ENCODE peak calls at places on chromosome 13, in four cellular contexts. F is HepG2, U is osteoblast, Z is endodermal cell. G is an unnamed sample.

GRCh38 chr13:88303605-88304004 is 632.4 kb downstream of the SLITRK5 start:
- DNase-seq in Z (no peak), F (no peak), U (peak; percentile 41), G (no peak)

GRCh38 chr13:112931028-112931934 is 37.7 kb upstream of the MCF2L start:
- DNase-seq in Z (peak; percentile 84), U (peak; percentile 97), F (peak; percentile 59), G (peak; percentile 63)

GRCh38 chr13:79404985-79405384 is 1.1 kb downstream of the RBM26 start:
- DNase-seq in Z (no peak), F (no peak), U (no peak), G (no peak)

GRCh38 chr13:93029536-93029935 is 197.1 kb upstream of the GPC6 start:
- DNase-seq in Z (no peak), F (no peak), U (peak; percentile 29), G (no peak)

GRCh38 chr13:87677334-87678234 is 6.4 kb downstream of the SLITRK5 start:
- DNase-seq in U (peak; percentile 48), Z (peak; percentile 85), F (peak; percentile 1), G (peak; percentile 22)

GRCh38 chr13:70484931-70485330 is 376.7 kb upstream of the KLHL1 start:
- DNase-seq in F (no peak), U (no peak), Z (no peak), G (no peak)

GRCh38 chr13:70310720-70311119 is 202.5 kb upstream of the KLHL1 start:
- DNase-seq in Z (peak; percentile 66), U (no peak), F (peak; percentile 58), G (no peak)

GRCh38 chr13:32432856-32433255 is 4.9 kb upstream of the N4BP2L1 start:
- DNase-seq in F (peak; percentile 49), U (no peak), Z (no peak), G (no peak)

GRCh38 chr13:20833900-20834679 is 60.3 kb upstream of the EEF1AKMT1 start:
- DNase-seq in F (no peak), U (no peak), Z (no peak), G (no peak)

GRCh38 chr13:23960566-23961156 is 63.4 kb upstream of the C1QTNF9B start:
- DNase-seq in U (no peak), F (peak; percentile 30), Z (peak; percentile 65), G (peak; percentile 71)

GRCh38 chr13:101930331-101930730 is 471.5 kb downstream of the FGF14 start:
- DNase-seq in Z (no peak), U (no peak), F (no peak), G (no peak)

GRCh38 chr13:47480121-47480520 is 521.0 kb downstream of the SUCLA2 start:
- DNase-seq in Z (no peak), U (no peak), F (no peak), G (no peak)

GRCh38 chr13:40190656-40191100 is 475.8 kb downstream of the FOXO1 start:
- DNase-seq in U (peak; percentile 91), Z (no peak), F (peak; percentile 6), G (peak; percentile 37)

GRCh38 chr13:24670927-24671326 is 9.3 kb upstream of the ATP12A start:
- DNase-seq in F (no peak), Z (peak; percentile 87), U (no peak), G (peak; percentile 59)

GRCh38 chr13:113651511-113652403 is 6.2 kb downstream of the ATP4B start:
- DNase-seq in U (peak; percentile 66), Z (peak; percentile 41), F (no peak), G (peak; percentile 40)

GRCh38 chr13:101523732-101524131 is 71.3 kb downstream of the ITGBL1 start:
- DNase-seq in U (peak; percentile 42), Z (no peak), F (no peak), G (no peak)

GRCh38 chr13:89748716-89749115 is 1598.8 kb upstream of the MIR17HG start:
- DNase-seq in Z (no peak), U (no peak), F (no peak), G (no peak)

GRCh38 chr13:83450586-83450985 is 431.7 kb downstream of the SLITRK1 start:
- DNase-seq in F (no peak), Z (no peak), U (no peak), G (no peak)

GRCh38 chr13:84405286-84405685 is 523.0 kb upstream of the SLITRK1 start:
- DNase-seq in F (no peak), Z (no peak), U (no peak), G (no peak)

GRCh38 chr13:48078251-48078656 is 16.6 kb downstream of the MED4 start:
- DNase-seq in Z (peak; percentile 51), F (peak; percentile 42), U (no peak), G (no peak)

GRCh38 chr13:45047394-45048328 is 58.3 kb downstream of the GPALPP1 start:
- DNase-seq in F (peak; percentile 51), Z (peak; percentile 92), U (peak; percentile 88), G (peak; percentile 89)

GRCh38 chr13:26600345-26600761 is 42.9 kb downstream of the WASF3 start:
- DNase-seq in U (peak; percentile 81), Z (no peak), F (no peak), G (no peak)

GRCh38 chr13:80037505-80037888 is 303.4 kb downstream of the SPRY2 start:
- DNase-seq in F (no peak), U (peak; percentile 56), Z (no peak), G (no peak)

GRCh38 chr13:24041822-24042221 is 118.7 kb upstream of the SPATA13 start:
- DNase-seq in F (no peak), Z (no peak), U (no peak), G (no peak)

GRCh38 chr13:97004096-97004876 is 10.0 kb upstream of the OXGR1 start:
- DNase-seq in U (no peak), F (peak; percentile 4), Z (no peak), G (no peak)

GRCh38 chr13:46614582-46614981 is 61.6 kb downstream of the LRCH1 start:
- DNase-seq in F (no peak), U (peak; percentile 80), Z (no peak), G (no peak)

GRCh38 chr13:69857188-69857821 is 250.3 kb upstream of the ATXN8OS start:
- DNase-seq in U (no peak), Z (no peak), F (peak; percentile 52), G (peak; percentile 2)

GRCh38 chr13:44854264-44855060 is 134.8 kb downstream of the NUFIP1 start:
- DNase-seq in Z (no peak), F (peak; percentile 62), U (no peak), G (peak; percentile 66)

GRCh38 chr13:108227651-108228272 is 9.6 kb downstream of the ABHD13 start:
- DNase-seq in F (peak; percentile 21), Z (no peak), U (no peak), G (peak; percentile 60)

GRCh38 chr13:40352807-40353562 is 313.5 kb downstream of the FOXO1 start:
- DNase-seq in Z (peak; percentile 37), F (no peak), U (no peak), G (no peak)

GRCh38 chr13:44312131-44312530 is 61.5 kb upstream of the SERP2 start:
- DNase-seq in U (no peak), Z (no peak), F (no peak), G (no peak)

DNA sequence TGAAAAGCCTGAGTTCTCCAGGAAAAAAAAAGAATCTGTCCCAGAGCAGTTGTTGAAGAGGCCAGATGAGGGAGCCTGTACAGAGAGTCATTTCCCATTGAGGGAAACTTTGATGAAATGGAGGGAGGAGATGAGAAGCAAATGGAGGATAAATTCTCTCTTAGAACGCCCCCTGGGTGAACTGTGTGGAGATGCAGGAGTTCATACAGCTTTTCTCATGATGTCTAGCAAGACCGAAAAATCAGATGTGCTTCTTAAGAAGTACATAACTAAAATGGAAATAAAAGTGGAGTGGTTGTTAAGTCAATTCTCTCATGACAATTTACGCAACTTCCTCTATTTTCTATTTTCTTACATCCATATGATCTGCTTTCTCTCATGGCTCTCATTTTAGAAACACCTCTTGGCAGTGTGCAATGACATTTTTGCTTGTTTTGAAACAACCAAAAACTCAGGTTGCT is 1263.1 kb downstream of the PCDH9 start:
- DNase-seq in F (peak; percentile 34), Z (peak; percentile 66), U (peak; percentile 69), G (no peak)
- TF ChIP-seq CTCF in F (no peak), Z (peak; percentile 88), U (peak; percentile 66), G (no peak)

GRCh38 chr13:110239280-110240120 is 67.5 kb downstream of the COL4A1 start:
- DNase-seq in U (no peak), F (no peak), Z (no peak), G (no peak)
- H3K4me1 ChIP-seq in U (peaks cover 6% of the 10 kb centered on the region), F (no peaks in the 10 kb centered on the region), Z (peaks cover 10% of the 10 kb centered on the region), G (no peaks in the 10 kb centered on the region)

GRCh38 chr13:94966380-94966779 is 254.0 kb upstream of the SOX21 start:
- DNase-seq in U (no peak), F (no peak), Z (no peak), G (no peak)

GRCh38 chr13:94967183-94968039 is 255.1 kb upstream of the SOX21 start:
- DNase-seq in U (peak; percentile 84), F (no peak), Z (peak; percentile 83), G (no peak)

GRCh38 chr13:94968757-94969086 is 256.4 kb upstream of the SOX21 start:
- DNase-seq in U (no peak), F (no peak), Z (no peak), G (no peak)

GRCh38 chr13:94972262-94972661 is 259.9 kb upstream of the SOX21 start:
- DNase-seq in Z (no peak), F (no peak), U (no peak), G (no peak)

DNA sequence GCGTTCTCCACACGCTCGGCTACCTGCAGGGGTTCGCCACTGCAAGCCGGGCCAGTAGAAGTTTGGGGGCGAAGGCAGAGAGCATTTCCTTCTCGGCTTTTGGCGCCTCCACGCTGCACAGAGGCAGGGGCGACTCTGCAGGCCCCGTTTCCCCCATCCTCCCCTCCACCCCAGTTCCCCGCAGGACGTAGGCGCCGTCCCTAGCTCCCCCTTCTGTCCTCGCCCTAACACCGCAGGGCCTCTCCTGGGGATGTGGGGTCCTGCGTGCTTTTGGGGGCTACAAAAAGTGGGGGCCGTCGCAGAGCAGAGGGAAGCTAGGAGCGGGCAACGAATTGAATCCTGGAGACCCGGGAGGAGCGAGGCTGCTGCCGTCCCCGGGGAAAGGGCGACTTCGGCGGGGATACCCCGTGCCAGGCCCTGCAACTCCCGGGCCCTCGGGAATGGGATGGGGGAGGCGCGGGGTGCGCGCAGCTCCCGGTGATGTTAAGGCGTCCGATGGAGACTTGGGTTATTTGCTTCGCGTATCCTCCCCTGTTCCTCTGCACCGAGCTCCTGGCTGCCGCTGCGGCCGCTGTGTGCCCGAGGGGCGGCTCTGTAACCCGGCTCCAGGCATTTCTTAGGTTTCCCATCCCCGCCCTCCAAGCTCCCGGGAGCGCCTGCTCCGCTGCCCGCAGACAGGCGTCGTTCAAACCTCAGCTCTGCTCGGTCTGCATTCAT is 255.9 kb upstream of the SOX21 start:
- DNase-seq in Z (peak; percentile 89), U (no peak), F (no peak), G (no peak)
- H3K4me3 ChIP-seq in Z (peak overlapping the region; percentile 77), U (peak overlapping the region; percentile 65), F (peak overlapping the region; percentile 46), G (no peak overlapping the region)

GRCh38 chr13:49904729-49905456 is 31.2 kb downstream of the SPRYD7 start:
- DNase-seq in U (no peak), F (no peak), Z (no peak), G (no peak)

DNA sequence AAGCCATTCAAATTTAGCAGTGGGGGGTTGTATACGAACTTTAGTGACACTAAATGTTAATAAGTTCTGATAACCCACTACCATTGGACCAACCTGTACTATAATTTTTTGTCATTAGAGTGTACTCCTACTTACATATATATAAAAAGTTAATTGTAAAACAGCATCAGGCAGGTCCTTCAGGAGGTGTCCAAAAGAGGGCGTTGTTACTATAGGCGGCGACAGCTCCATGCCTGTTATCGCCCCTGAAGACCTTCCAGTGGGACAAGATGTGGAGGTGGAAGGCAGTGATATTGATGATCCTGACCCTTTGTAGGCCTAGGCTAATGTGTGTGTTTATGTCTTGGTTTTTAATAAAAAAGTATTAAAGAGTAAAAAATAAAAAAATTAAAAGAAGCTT is 27.5 kb downstream of the SPRYD7 start:
- DNase-seq in F (no peak), U (no peak), Z (peak; percentile 52), G (no peak)
- TF ChIP-seq CTCF in F (no peak), U (no peak), Z (peak; percentile 66), G (no peak)